ENCODE peak calls at places on chromosomes 3 and 15, in ten cellular contexts. P, W, R, M, X, Y, C, S, A and K are unnamed samples.

GRCh38 chr3:143511174-143511879 is 336.9 kb downstream of the SLC9A9 start:
- ATAC-seq in Y (no peak), M (peak; percentile 77), A (no peak), R (no peak), P (no peak), W (no peak), X (no peak), C (no peak), S (no peak), K (no peak)

GRCh38 chr3:66997560-66998074 is 490 bp upstream of the KBTBD8 start:
- ATAC-seq in Y (no peak), W (no peak), M (no peak), S (peak; percentile 23), R (no peak), P (no peak), C (peak; percentile 34), A (no peak), X (no peak), K (no peak)

GRCh38 chr3:76436895-76437294 is 603.0 kb upstream of the ROBO2 start:
- ATAC-seq in R (no peak), P (no peak), A (no peak), W (no peak), M (no peak), X (no peak), Y (no peak), S (no peak), C (no peak), K (no peak)

GRCh38 chr3:122488262-122488973 is 26.3 kb downstream of the KPNA1 start:
- ATAC-seq in Y (peak; percentile 52), X (no peak), R (no peak), S (no peak), A (no peak), W (no peak), C (peak; percentile 64), P (no peak), M (no peak), K (no peak)

GRCh38 chr3:129345971-129346370 is 67.3 kb downstream of the HMCES start:
- ATAC-seq in R (no peak), W (no peak), C (no peak), P (peak; percentile 41), A (no peak), Y (no peak), S (no peak), X (no peak), M (no peak), K (no peak)

GRCh38 chr3:146072824-146073223 is 88.2 kb downstream of the PLOD2 start:
- ATAC-seq in W (no peak), S (no peak), R (no peak), M (no peak), P (no peak), A (no peak), C (no peak), Y (no peak), X (no peak), K (no peak)

GRCh38 chr15:62569460-62570404 is 404.6 kb upstream of the C2CD4B start:
- ATAC-seq in M (peak; percentile 83), W (peak; percentile 46), X (no peak), R (no peak), Y (no peak), P (peak; percentile 75), C (no peak), S (peak; percentile 14), A (peak; percentile 90), K (no peak)

GRCh38 chr15:61564785-61565184 is 335.7 kb upstream of the RORA start:
- ATAC-seq in S (no peak), M (no peak), R (no peak), A (no peak), W (no peak), X (no peak), P (no peak), Y (no peak), C (no peak), K (no peak)

GRCh38 chr3:24730173-24730572 is 235.5 kb upstream of the THRB start:
- ATAC-seq in S (no peak), Y (no peak), M (no peak), R (no peak), W (no peak), C (no peak), A (no peak), X (no peak), P (no peak), K (peak; percentile 66)